ENCODE peak calls at places on chromosomes 1 and 21, in eight cellular contexts. B is M059J; P is NCI-H2081; C is activated naive CD8-positive, alpha-beta T cell treated with anti-CD3 and anti-CD28 coated beads for 36 hours; G is colonic mucosa; M is endodermal cell; O is dermis microvascular lymphatic vessel endothelial cell; E is activated CD4-positive, alpha-beta T cell treated with anti-CD3 and anti-CD28 coated beads, Interleukin-2, amount 50 U/mL, for 1 hour. N is an unnamed sample.

GRCh38 chr1:11499825-11500331 is 20.9 kb downstream of the DISP3 start:
- DNase-seq in B (no peak), P (peak; percentile 7), C (no peak), G (no peak), M (no peak), O (no peak), E (no peak), N (no peak)

GRCh38 chr1:111515291-111516007 is 12.0 kb upstream of the ADORA3 start:
- DNase-seq in B (peak; percentile 77), P (no peak), C (peak; percentile 50), G (no peak), M (no peak), O (no peak), E (no peak), N (peak; percentile 90)

GRCh38 chr1:51058863-51059262 is 43.2 kb upstream of the C1orf185 start:
- DNase-seq in B (no peak), P (no peak), C (no peak), G (no peak), M (peak; percentile 59), O (peak; percentile 4), E (no peak), N (no peak)

GRCh38 chr1:169928438-169929209 is 34.9 kb upstream of the SCYL3 start:
- DNase-seq in B (peak; percentile 57), P (peak; percentile 72), C (no peak), G (no peak), M (no peak), O (peak; percentile 52), E (no peak), N (no peak)

GRCh38 chr1:80217377-80217986 is 1211.0 kb upstream of the ADGRL4 start:
- DNase-seq in B (peak; percentile 12), P (peak; percentile 80), C (no peak), G (no peak), M (peak; percentile 44), O (no peak), E (no peak), N (no peak)

GRCh38 chr1:2643414-2644077 is 10.7 kb upstream of the MMEL1 start:
- DNase-seq in B (no peak), P (no peak), C (no peak), G (no peak), M (no peak), O (no peak), E (no peak), N (no peak)

GRCh38 chr1:109306832-109307362 is at the start of gene MYBPHL:
- DNase-seq in B (no peak), P (peak; percentile 5), C (no peak), G (no peak), M (peak; percentile 62), O (no peak), E (no peak), N (no peak)

GRCh38 chr1:36092166-36092797 is 3.6 kb downstream of the ADPRS start:
- DNase-seq in B (no peak), P (no peak), C (no peak), G (no peak), M (no peak), O (no peak), E (no peak), N (no peak)

GRCh38 chr1:116895073-116895472 is 14.6 kb upstream of the PTGFRN start:
- DNase-seq in B (peak; percentile 16), P (no peak), C (no peak), G (no peak), M (no peak), O (no peak), E (no peak), N (no peak)

GRCh38 chr1:179016694-179017382 is 8.9 kb upstream of the FAM20B start:
- DNase-seq in B (peak; percentile 98), P (peak; percentile 24), C (no peak), G (peak; percentile 99), M (no peak), O (no peak), E (no peak), N (peak; percentile 90)

GRCh38 chr1:176878750-176879536 is 285.6 kb downstream of the ASTN1 start:
- DNase-seq in B (no peak), P (no peak), C (no peak), G (no peak), M (peak; percentile 83), O (no peak), E (no peak), N (no peak)

GRCh38 chr1:113812661-113813135 is 422 bp upstream of the RSBN1 start:
- DNase-seq in B (no peak), P (peak; percentile 39), C (no peak), G (no peak), M (no peak), O (no peak), E (no peak), N (no peak)

GRCh38 chr21:45381865-45382697 is 22.9 kb upstream of the COL18A1 start:
- DNase-seq in B (no peak), P (no peak), C (no peak), G (no peak), M (peak; percentile 41), O (no peak), E (no peak), N (peak; percentile 41)

N was measured in cardiac septum.